ENCODE peak calls at places on chromosomes 11 and 22, in nine cellular contexts. G is MM.1S; B is ovary; R is Panc1; H is stomach; S is fibroblast of lung; X is heart right ventricle; M is CD4-positive, CD25-positive, alpha-beta regulatory T cell; Q is body of pancreas. Z is an unnamed sample. For H3K4me1, the result is how much of the 10 kb centered on the place peaks cover.

GRCh38 chr22:30265851-30266444 is 703 bp downstream of the OSM start:
- DNase-seq in S (no peak), B (no peak), Q (no peak), H (peak), X (peak), M (peak), R (no peak), G (no peak), Z (peak)

GRCh38 chr22:48892571-48893287 is 934.9 kb downstream of the BRD1 start:
- DNase-seq in X (no peak), Q (no peak), G (no peak), R (no peak), H (no peak), B (no peak), S (no peak), M (no peak), Z (peak)

GRCh38 chr22:41946360-41947180 is at the start of gene CENPM:
- DNase-seq in B (peak), R (peak), M (peak), S (peak), Q (peak), H (peak), X (peak), G (peak), Z (peak)

GRCh38 chr11:123255909-123256308 is 60.9 kb upstream of the CLMP start:
- DNase-seq in S (no peak), M (no peak), X (no peak), Q (no peak), H (no peak), G (no peak), R (no peak), B (no peak), Z (no peak)

GRCh38 chr11:110297082-110297725 is 790 bp upstream of the RDX start:
- DNase-seq in Q (no peak), G (peak), R (no peak), H (no peak), X (no peak), B (no peak), M (peak), S (peak), Z (no peak)

GRCh38 chr22:49284389-49284788 is 543.3 kb downstream of the BRD1 start:
- DNase-seq in Q (no peak), M (no peak), H (no peak), G (no peak), R (no peak), X (no peak), S (no peak), B (no peak), Z (no peak)

GRCh38 chr11:64644348-64645242 is 53.6 kb downstream of the SLC22A12 start:
- DNase-seq in S (no peak), B (no peak), H (no peak), Q (no peak), R (no peak), M (peak), G (no peak), X (no peak), Z (no peak)

GRCh38 chr11:124222407-124222806 is 18.5 kb upstream of the OR8G1 start:
- DNase-seq in M (no peak), X (no peak), R (no peak), B (no peak), Q (no peak), G (no peak), S (no peak), H (no peak), Z (no peak)

GRCh38 chr11:44047298-44047697 is 483 bp upstream of the ACCSL start:
- DNase-seq in G (no peak), M (no peak), R (no peak), H (no peak), S (no peak), Q (no peak), X (no peak), B (no peak), Z (no peak)

GRCh38 chr11:103631841-103632240 is 404.6 kb upstream of the DDI1 start:
- DNase-seq in Q (no peak), G (no peak), M (no peak), X (no peak), H (no peak), R (no peak), B (no peak), S (no peak), Z (no peak)

GRCh38 chr11:218815-219593 is 11.5 kb downstream of the RIC8A start:
- DNase-seq in G (no peak), H (peak), R (no peak), X (no peak), S (no peak), M (no peak), B (no peak), Q (no peak), Z (no peak)

GRCh38 chr11:114938799-114939198 is 260.5 kb downstream of the NXPE2 start:
- DNase-seq in M (no peak), R (no peak), G (no peak), X (no peak), H (no peak), S (no peak), Q (no peak), B (no peak), Z (no peak)

GRCh38 chr11:65127473-65128181 is 5.5 kb downstream of the MRPL49 start:
- DNase-seq in R (no peak), Q (no peak), X (no peak), H (no peak), B (no peak), G (no peak), S (no peak), M (no peak), Z (no peak)

GRCh38 chr11:64343740-64344133 is 3.7 kb downstream of the CCDC88B start:
- DNase-seq in H (peak), Q (peak), B (no peak), R (no peak), X (no peak), M (peak), G (no peak), S (no peak), Z (no peak)

GRCh38 chr11:69358398-69359080 is 64.6 kb downstream of the MYEOV start:
- DNase-seq in H (peak), M (no peak), Q (no peak), B (no peak), R (no peak), X (no peak), G (no peak), S (no peak), Z (peak)

GRCh38 chr11:74388678-74389327 is 9.4 kb downstream of the PGM2L1 start:
- DNase-seq in H (peak), S (peak), R (peak), M (peak), B (peak), G (peak), Q (peak), X (peak), Z (no peak)

GRCh38 chr22:26860233-26860765 is 202.9 kb downstream of the MIAT start:
- DNase-seq in M (no peak), S (no peak), R (no peak), B (no peak), H (no peak), Q (no peak), X (no peak), G (no peak), Z (no peak)

GRCh38 chr22:23767673-23768548 is at the start of gene CHCHD10:
- DNase-seq in M (peak), S (peak), R (peak), H (peak), Q (peak), X (peak), G (peak), B (peak), Z (peak)

GRCh38 chr11:7281083-7281482 is 29.4 kb downstream of the SYT9 start:
- DNase-seq in Q (no peak), M (no peak), X (no peak), H (no peak), G (no peak), R (peak), B (no peak), S (peak), Z (no peak)

GRCh38 chr11:44729718-44730117 is 3.0 kb downstream of the TSPAN18 start:
- DNase-seq in S (no peak), M (no peak), H (no peak), R (no peak), B (no peak), G (no peak), Q (no peak), X (no peak), Z (no peak)

GRCh38 chr11:116691779-116692178 is 81.0 kb downstream of the BUD13 start:
- DNase-seq in G (peak), S (no peak), X (no peak), B (peak), Q (peak), M (peak), H (peak), R (peak), Z (no peak)

GRCh38 chr22:24200616-24201212 is 19.4 kb downstream of the SUSD2 start:
- DNase-seq in Q (no peak), R (no peak), S (peak), M (no peak), H (peak), G (no peak), B (no peak), X (no peak), Z (no peak)

GRCh38 chr11:86923993-86924766 is 31.0 kb downstream of the FZD4 start:
- DNase-seq in X (no peak), Q (peak), R (no peak), G (no peak), M (no peak), H (no peak), B (no peak), S (peak), Z (no peak)

GRCh38 chr11:75626692-75627536 is 41.9 kb downstream of the MAP6 start:
- DNase-seq in X (no peak), M (no peak), H (no peak), B (no peak), Q (no peak), S (peak), R (no peak), G (no peak), Z (no peak)

GRCh38 chr11:75858613-75859012 is 43.6 kb downstream of the UVRAG start:
- DNase-seq in S (peak), M (no peak), G (no peak), X (no peak), Q (no peak), B (no peak), R (no peak), H (no peak), Z (no peak)

GRCh38 chr22:43847376-43848289 is 14.7 kb downstream of the SULT4A1 start:
- DNase-seq in G (no peak), Q (no peak), H (no peak), S (no peak), X (no peak), M (no peak), B (no peak), R (no peak), Z (no peak)

GRCh38 chr22:28940441-28940840 is 57.1 kb downstream of the ZNRF3 start:
- DNase-seq in H (no peak), G (no peak), X (no peak), R (no peak), Q (no peak), S (no peak), M (no peak), B (no peak), Z (no peak)

GRCh38 chr22:28939932-28940331 is 56.6 kb downstream of the ZNRF3 start:
- DNase-seq in M (no peak), H (no peak), B (no peak), X (no peak), S (no peak), Q (no peak), G (no peak), R (no peak), Z (no peak)

GRCh38 chr22:28938286-28938833 is 55.0 kb downstream of the ZNRF3 start:
- DNase-seq in B (no peak), R (no peak), M (no peak), Q (no peak), G (no peak), X (no peak), H (no peak), S (no peak), Z (no peak)

GRCh38 chr22:28937206-28938025 is 54.0 kb downstream of the ZNRF3 start:
- DNase-seq in X (no peak), G (no peak), Q (no peak), R (no peak), M (no peak), H (no peak), S (no peak), B (no peak), Z (no peak)

GRCh38 chr22:28939394-28939793 is 56.0 kb downstream of the ZNRF3 start:
- DNase-seq in G (no peak), Q (no peak), S (no peak), R (no peak), B (no peak), M (no peak), H (no peak), X (no peak), Z (no peak)
- H3K27ac ChIP-seq in G (no peak), Q (no peak), S (no peak), R (no peak), B (no peak), M (no peak), H (no peak), X (no peak), Z (no peak)

DNA sequence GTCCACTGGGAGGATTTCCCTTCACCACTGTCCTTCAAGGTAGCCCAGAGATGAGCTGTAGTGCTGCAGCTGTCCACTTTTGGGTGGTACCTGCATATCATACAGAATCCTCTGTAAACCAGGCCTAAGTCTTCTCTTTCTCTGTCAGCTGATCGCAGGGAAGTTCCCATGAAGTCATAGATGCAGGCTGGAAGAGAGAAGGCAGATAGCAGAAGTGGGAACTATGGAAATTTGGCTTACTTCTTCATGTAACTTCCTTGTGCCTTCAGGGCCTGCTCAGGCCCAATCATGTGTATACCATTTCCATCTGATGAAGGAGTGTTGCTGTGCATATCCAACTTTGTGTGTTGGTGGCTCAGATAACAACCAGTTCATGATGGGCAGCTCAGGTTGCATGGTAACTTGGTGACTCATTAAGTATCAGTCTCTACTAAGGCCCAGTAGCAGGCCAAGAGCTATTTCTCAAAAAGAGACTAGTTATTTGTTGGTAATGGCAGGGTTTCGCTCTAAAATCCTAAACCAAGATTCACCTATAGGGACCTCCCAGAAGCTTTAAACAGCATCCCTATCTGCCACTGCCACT is 53.1 kb upstream of the CEP295 start:
- DNase-seq in R (no peak), X (no peak), H (no peak), S (no peak), B (no peak), G (no peak), Q (no peak), M (no peak), Z (no peak)
- H3K4me1 ChIP-seq in R (under half), X (under half), H (under half), S (under half), B (under half), G (under half), Q (under half), M (under half), Z (under half)

DNA sequence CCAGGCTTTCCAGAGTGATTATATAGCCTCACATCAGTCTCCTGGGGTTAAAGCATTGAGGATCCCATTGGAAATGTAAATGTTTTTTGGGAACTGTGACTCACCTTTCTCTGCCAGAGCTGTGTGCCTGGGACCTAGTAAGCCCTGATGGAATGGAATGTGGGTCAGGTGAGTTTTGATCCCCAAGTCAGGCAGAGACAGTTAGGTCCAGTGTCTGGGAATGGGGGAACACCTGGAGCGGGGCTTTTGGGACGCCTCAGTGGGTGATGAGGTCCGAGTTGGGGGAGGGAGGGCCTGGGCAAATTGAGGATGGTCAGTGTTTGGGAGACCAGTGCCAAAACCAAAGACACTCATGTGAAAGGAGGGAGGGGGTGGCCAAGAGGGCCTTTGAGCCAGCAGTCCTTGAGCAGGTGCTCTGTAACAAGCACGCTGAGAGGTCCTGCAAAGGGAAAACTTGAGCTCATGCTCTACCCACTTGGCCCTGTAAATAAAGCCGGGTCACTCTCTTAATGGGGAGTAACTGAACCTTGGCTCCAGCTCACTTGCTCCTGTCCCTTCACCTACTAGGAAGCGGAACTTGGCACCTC is 104.7 kb downstream of the NAV2 start:
- DNase-seq in G (no peak), H (peak), R (no peak), S (no peak), B (no peak), Q (no peak), X (no peak), M (no peak), Z (no peak)
- H3K4me3 ChIP-seq in G (no peak), H (no peak), R (no peak), S (no peak), B (no peak), Q (no peak), X (no peak), M (no peak), Z (no peak)

GRCh38 chr11:119909077-119909476 is 180.1 kb upstream of the NECTIN1 start:
- DNase-seq in R (no peak), B (no peak), X (no peak), S (no peak), Q (no peak), M (no peak), H (no peak), G (no peak), Z (no peak)

GRCh38 chr11:119906376-119906775 is 177.4 kb upstream of the NECTIN1 start:
- DNase-seq in X (no peak), G (no peak), B (no peak), H (no peak), R (no peak), S (no peak), Q (no peak), M (no peak), Z (no peak)

GRCh38 chr11:119907934-119908760 is 179.1 kb upstream of the NECTIN1 start:
- DNase-seq in R (no peak), S (no peak), H (no peak), G (no peak), B (no peak), X (no peak), M (no peak), Q (no peak), Z (no peak)

GRCh38 chr11:119905162-119905561 is 176.2 kb upstream of the NECTIN1 start:
- DNase-seq in M (no peak), Q (no peak), B (no peak), R (no peak), S (no peak), X (no peak), H (peak), G (no peak), Z (no peak)

GRCh38 chr11:119907122-119907933 is 178.3 kb upstream of the NECTIN1 start:
- DNase-seq in S (no peak), B (no peak), R (no peak), M (no peak), Q (peak), X (no peak), G (no peak), H (peak), Z (no peak)
- H3K27ac ChIP-seq in S (no peak), B (no peak), R (no peak), M (no peak), Q (peak), X (no peak), G (no peak), H (peak), Z (no peak)

GRCh38 chr11:73381589-73381988 is 5.4 kb downstream of the RELT start:
- DNase-seq in S (no peak), B (no peak), M (no peak), Q (no peak), G (no peak), X (no peak), R (no peak), H (no peak), Z (no peak)

GRCh38 chr11:73382747-73383146 is 6.5 kb downstream of the RELT start:
- DNase-seq in B (no peak), H (no peak), M (no peak), X (no peak), R (no peak), Q (no peak), G (no peak), S (no peak), Z (no peak)

GRCh38 chr11:73380897-73381410 is 4.8 kb downstream of the RELT start:
- DNase-seq in S (no peak), G (no peak), R (no peak), M (no peak), B (no peak), X (no peak), Q (no peak), H (no peak), Z (no peak)

GRCh38 chr11:73383249-73384126 is 7.3 kb downstream of the RELT start:
- DNase-seq in Q (no peak), X (no peak), M (no peak), H (peak), S (no peak), B (no peak), G (no peak), R (no peak), Z (no peak)

GRCh38 chr11:73382183-73382582 is 6.0 kb downstream of the RELT start:
- DNase-seq in H (no peak), R (no peak), B (no peak), Q (no peak), M (no peak), X (no peak), S (no peak), G (no peak), Z (no peak)
- H3K4me1 ChIP-seq in H (under half), R (under half), B (under half), Q (under half), M (under half), X (half or more), S (under half), G (under half), Z (under half)

Z was measured in tibial artery.